ENCODE peak calls at places on chromosomes 12 and 14, in six cellular contexts. J, A, F, K, Z and U are unnamed samples.
A peak's percentile ranks its signal among the peaks of the same experiment; 100 is the strongest.

GRCh38 chr12:132872975-132873421 is 14.4 kb downstream of the CHFR start:
- DNase-seq in F (no peak), J (no peak), K (peak; percentile 69), A (no peak), Z (no peak), U (no peak)

GRCh38 chr14:104091061-104091926 is 5.8 kb downstream of the ASPG start:
- DNase-seq in A (no peak), K (no peak), F (no peak), Z (no peak), J (no peak), U (no peak)

GRCh38 chr12:99810718-99811593 is 163.4 kb downstream of the GARIN6 start:
- DNase-seq in K (no peak), J (peak; percentile 39), F (no peak), A (no peak), Z (peak; percentile 55), U (peak; percentile 18)

GRCh38 chr12:116295327-116296263 is 18.1 kb upstream of the MED13L start:
- DNase-seq in Z (no peak), F (no peak), A (no peak), J (peak; percentile 47), K (no peak), U (peak; percentile 22)

GRCh38 chr14:68792022-68792829 is 641 bp downstream of the ZFP36L1 start:
- DNase-seq in J (no peak), F (no peak), A (no peak), K (peak; percentile 43), Z (peak; percentile 28), U (no peak)

GRCh38 chr14:74834682-74835392 is 41.1 kb downstream of the PROX2 start:
- DNase-seq in A (no peak), F (no peak), K (no peak), J (peak; percentile 37), Z (peak; percentile 20), U (peak; percentile 65)

GRCh38 chr12:106126441-106127288 is 12.1 kb downstream of the NUAK1 start:
- DNase-seq in F (no peak), Z (peak; percentile 72), J (peak; percentile 70), K (no peak), A (no peak), U (peak; percentile 80)

GRCh38 chr12:110704750-110705149 is 15.8 kb upstream of the HVCN1 start:
- DNase-seq in Z (peak; percentile 28), A (no peak), F (no peak), K (peak; percentile 6), J (no peak), U (no peak)

GRCh38 chr14:37116933-37117844 is 55.2 kb downstream of the SLC25A21 start:
- DNase-seq in Z (peak; percentile 50), J (peak; percentile 91), K (no peak), F (no peak), A (no peak), U (peak; percentile 60)

GRCh38 chr14:90536092-90536491 is 139.3 kb downstream of the CALM1 start:
- DNase-seq in A (no peak), Z (no peak), K (no peak), J (no peak), F (no peak), U (no peak)

GRCh38 chr12:643478-644292 is 19.6 kb downstream of the NINJ2 start:
- DNase-seq in F (no peak), J (no peak), A (no peak), K (peak; percentile 33), Z (no peak), U (no peak)

GRCh38 chr12:54017845-54018607 is 9.2 kb downstream of the HOXC8 start:
- DNase-seq in K (peak; percentile 65), Z (peak; percentile 88), J (no peak), A (peak; percentile 72), F (no peak), U (peak; percentile 33)

GRCh38 chr12:123085730-123086487 is 65.0 kb downstream of the PITPNM2 start:
- DNase-seq in A (no peak), F (no peak), J (no peak), K (no peak), Z (peak; percentile 82), U (peak; percentile 32)

GRCh38 chr12:46450279-46450748 is 77.7 kb upstream of the SLC38A2 start:
- DNase-seq in K (no peak), A (no peak), J (no peak), F (peak; percentile 65), Z (no peak), U (no peak)

GRCh38 chr12:106647793-106648514 is 65.2 kb downstream of the RFX4 start:
- DNase-seq in K (no peak), Z (no peak), J (no peak), F (no peak), A (no peak), U (no peak)

GRCh38 chr12:111434680-111435338 is 29.1 kb downstream of the SH2B3 start:
- DNase-seq in Z (peak; percentile 71), F (no peak), A (peak; percentile 87), K (peak; percentile 89), J (peak; percentile 66), U (peak; percentile 62)

GRCh38 chr12:47527816-47528215 is 178.0 kb downstream of the RPAP3 start:
- DNase-seq in J (peak; percentile 23), K (no peak), A (no peak), F (no peak), Z (no peak), U (peak; percentile 30)

GRCh38 chr12:31815096-31815495 is 86.3 kb upstream of the AMN1 start:
- DNase-seq in J (no peak), F (no peak), K (no peak), Z (no peak), A (no peak), U (no peak)

GRCh38 chr14:100522616-100523021 is 64.6 kb downstream of the BEGAIN start:
- DNase-seq in A (no peak), Z (no peak), J (no peak), K (no peak), F (no peak), U (no peak)

GRCh38 chr12:120439646-120440247 is 1.8 kb downstream of the COX6A1 start:
- DNase-seq in J (peak; percentile 69), Z (peak; percentile 85), A (peak; percentile 74), F (no peak), K (peak; percentile 78), U (peak; percentile 54)

GRCh38 chr12:30599631-30600030 is 96.0 kb downstream of the IPO8 start:
- DNase-seq in K (no peak), J (peak; percentile 50), Z (no peak), F (no peak), A (no peak), U (peak; percentile 39)

GRCh38 chr14:77290705-77291104 is 19.7 kb upstream of the NGB start:
- DNase-seq in K (no peak), F (no peak), A (no peak), Z (peak; percentile 61), J (peak; percentile 46), U (peak; percentile 75)

GRCh38 chr12:47312794-47313426 is 233.2 kb upstream of the AMIGO2 start:
- DNase-seq in F (no peak), K (no peak), A (peak; percentile 47), Z (no peak), J (no peak), U (no peak)

GRCh38 chr12:68420225-68421008 is 88.3 kb upstream of the MDM1 start:
- DNase-seq in A (no peak), Z (peak; percentile 17), F (no peak), J (peak; percentile 56), K (no peak), U (peak; percentile 57)